ENCODE peak calls at places on chromosomes 3 and 15, in six cellular contexts. One of them, this sample, is unnamed.

GRCh38 chr3:34411596-34411995 is 613.2 kb downstream of the PDCD6IP start:
- DNase-seq in mesenchymal stem cell: no peak
- DNase-seq in H1: no peak
- DNase-seq in trophoblast cell: no peak
- DNase-seq in IMR-90: no peak
- DNase-seq in H9: no peak
- DNase-seq in this sample: no peak

GRCh38 chr3:135930243-135930642 is 35.3 kb upstream of the PPP2R3A start:
- DNase-seq in H9: no peak
- DNase-seq in H1: no peak
- DNase-seq in mesenchymal stem cell: no peak
- DNase-seq in trophoblast cell: no peak
- DNase-seq in IMR-90: no peak
- DNase-seq in this sample: no peak

GRCh38 chr3:188817103-188817919 is 354.5 kb upstream of the TPRG1 start:
- DNase-seq in H9: no peak
- DNase-seq in IMR-90: no peak
- DNase-seq in mesenchymal stem cell: no peak
- DNase-seq in H1: no peak
- DNase-seq in trophoblast cell: peak; percentile 66
- DNase-seq in this sample: no peak

GRCh38 chr3:42180901-42181300 is 85.1 kb downstream of the CCK start:
- DNase-seq in IMR-90: no peak
- DNase-seq in trophoblast cell: no peak
- DNase-seq in mesenchymal stem cell: no peak
- DNase-seq in H1: no peak
- DNase-seq in H9: no peak
- DNase-seq in this sample: no peak

GRCh38 chr3:15983232-15983631 is 185.5 kb upstream of the ANKRD28 start:
- DNase-seq in trophoblast cell: peak; percentile 93
- DNase-seq in H9: no peak
- DNase-seq in mesenchymal stem cell: peak; percentile 93
- DNase-seq in IMR-90: peak; percentile 78
- DNase-seq in H1: no peak
- DNase-seq in this sample: peak; percentile 4

GRCh38 chr3:142726017-142726416 is 2.2 kb downstream of the TRPC1 start:
- DNase-seq in H9: no peak
- DNase-seq in IMR-90: no peak
- DNase-seq in mesenchymal stem cell: no peak
- DNase-seq in H1: no peak
- DNase-seq in trophoblast cell: no peak
- DNase-seq in this sample: no peak

GRCh38 chr15:99409097-99409473 is 156.7 kb upstream of the MEF2A start:
- DNase-seq in H1: peak; percentile 49
- DNase-seq in mesenchymal stem cell: peak; percentile 68
- DNase-seq in IMR-90: peak; percentile 60
- DNase-seq in H9: peak; percentile 74
- DNase-seq in trophoblast cell: peak; percentile 34
- DNase-seq in this sample: no peak

GRCh38 chr3:191330309-191330712 is at the start of gene UTS2B:
- DNase-seq in H1: no peak
- DNase-seq in IMR-90: peak; percentile 93
- DNase-seq in trophoblast cell: peak; percentile 37
- DNase-seq in H9: no peak
- DNase-seq in mesenchymal stem cell: peak; percentile 94
- DNase-seq in this sample: no peak

GRCh38 chr3:115792206-115792955 is 169.1 kb downstream of the GAP43 start:
- DNase-seq in trophoblast cell: no peak
- DNase-seq in H9: no peak
- DNase-seq in IMR-90: peak; percentile 52
- DNase-seq in H1: no peak
- DNase-seq in mesenchymal stem cell: peak; percentile 29
- DNase-seq in this sample: no peak

GRCh38 chr3:183285828-183286457 is 32.9 kb downstream of the B3GNT5 start:
- DNase-seq in mesenchymal stem cell: peak; percentile 100
- DNase-seq in IMR-90: peak; percentile 99
- DNase-seq in H1: no peak
- DNase-seq in H9: peak; percentile 49
- DNase-seq in trophoblast cell: peak; percentile 95
- DNase-seq in this sample: no peak

GRCh38 chr15:88897456-88898194 is 2.3 kb upstream of the HAPLN3 start:
- DNase-seq in H9: no peak
- DNase-seq in H1: no peak
- DNase-seq in mesenchymal stem cell: peak; percentile 73
- DNase-seq in IMR-90: peak; percentile 71
- DNase-seq in trophoblast cell: peak; percentile 57
- DNase-seq in this sample: no peak

GRCh38 chr3:908839-909238 is 184.0 kb upstream of the CNTN6 start:
- DNase-seq in IMR-90: no peak
- DNase-seq in trophoblast cell: no peak
- DNase-seq in H9: peak; percentile 48
- DNase-seq in H1: no peak
- DNase-seq in mesenchymal stem cell: no peak
- DNase-seq in this sample: peak; percentile 12

GRCh38 chr15:74807302-74807701 is 5.3 kb upstream of the LMAN1L start:
- DNase-seq in mesenchymal stem cell: no peak
- DNase-seq in IMR-90: peak; percentile 28
- DNase-seq in H1: no peak
- DNase-seq in trophoblast cell: no peak
- DNase-seq in H9: no peak
- DNase-seq in this sample: no peak

GRCh38 chr15:40582726-40583246 is 11.3 kb upstream of the KNL1 start:
- DNase-seq in H9: peak; percentile 60
- DNase-seq in H1: no peak
- DNase-seq in trophoblast cell: peak; percentile 60
- DNase-seq in IMR-90: no peak
- DNase-seq in mesenchymal stem cell: no peak
- DNase-seq in this sample: no peak

GRCh38 chr3:14523792-14524191 is 16.4 kb downstream of the GRIP2 start:
- DNase-seq in mesenchymal stem cell: no peak
- DNase-seq in H9: peak; percentile 15
- DNase-seq in trophoblast cell: peak; percentile 78
- DNase-seq in H1: no peak
- DNase-seq in IMR-90: peak; percentile 53
- DNase-seq in this sample: no peak

GRCh38 chr3:30894521-30895289 is at the start of gene GADL1:
- DNase-seq in H9: peak; percentile 54
- DNase-seq in trophoblast cell: peak; percentile 54
- DNase-seq in H1: no peak
- DNase-seq in mesenchymal stem cell: peak; percentile 38
- DNase-seq in IMR-90: peak; percentile 8
- DNase-seq in this sample: peak; percentile 27

GRCh38 chr15:100723323-100723801 is 121.0 kb downstream of the ASB7 start:
- DNase-seq in H1: no peak
- DNase-seq in mesenchymal stem cell: no peak
- DNase-seq in H9: no peak
- DNase-seq in IMR-90: no peak
- DNase-seq in trophoblast cell: peak; percentile 74
- DNase-seq in this sample: no peak

GRCh38 chr3:41502461-41502860 is 303.2 kb downstream of the CTNNB1 start:
- DNase-seq in H9: no peak
- DNase-seq in trophoblast cell: no peak
- DNase-seq in IMR-90: no peak
- DNase-seq in mesenchymal stem cell: no peak
- DNase-seq in H1: no peak
- DNase-seq in this sample: no peak

GRCh38 chr15:63067976-63068743 is 25.6 kb downstream of the TPM1 start:
- DNase-seq in H1: no peak
- DNase-seq in trophoblast cell: peak; percentile 34
- DNase-seq in mesenchymal stem cell: no peak
- DNase-seq in IMR-90: no peak
- DNase-seq in H9: no peak
- DNase-seq in this sample: no peak

GRCh38 chr15:82647835-82648256 is 683 bp upstream of the CPEB1 start:
- DNase-seq in mesenchymal stem cell: no peak
- DNase-seq in H1: no peak
- DNase-seq in trophoblast cell: no peak
- DNase-seq in H9: peak; percentile 73
- DNase-seq in IMR-90: no peak
- DNase-seq in this sample: no peak

GRCh38 chr3:48594431-48595049 is 589 bp downstream of the COL7A1 start:
- DNase-seq in mesenchymal stem cell: peak; percentile 43
- DNase-seq in IMR-90: peak; percentile 19
- DNase-seq in trophoblast cell: peak; percentile 14
- DNase-seq in H1: no peak
- DNase-seq in H9: peak; percentile 58
- DNase-seq in this sample: no peak

GRCh38 chr3:105868450-105868744 is 415 bp downstream of the CBLB start:
- DNase-seq in mesenchymal stem cell: peak; percentile 77
- DNase-seq in H9: peak; percentile 54
- DNase-seq in H1: no peak
- DNase-seq in IMR-90: peak; percentile 52
- DNase-seq in trophoblast cell: peak; percentile 80
- DNase-seq in this sample: peak; percentile 59

GRCh38 chr15:73727330-73728018 is 25.7 kb downstream of the INSYN1 start:
- DNase-seq in IMR-90: peak; percentile 90
- DNase-seq in H9: no peak
- DNase-seq in H1: no peak
- DNase-seq in mesenchymal stem cell: peak; percentile 90
- DNase-seq in trophoblast cell: no peak
- DNase-seq in this sample: no peak

GRCh38 chr3:57827757-57828156 is 71.6 kb downstream of the SLMAP start:
- DNase-seq in H9: no peak
- DNase-seq in H1: no peak
- DNase-seq in IMR-90: no peak
- DNase-seq in mesenchymal stem cell: no peak
- DNase-seq in trophoblast cell: no peak
- DNase-seq in this sample: no peak

GRCh38 chr15:68503791-68504720 is 72.1 kb upstream of the ITGA11 start:
- DNase-seq in H9: peak; percentile 25
- DNase-seq in IMR-90: peak; percentile 48
- DNase-seq in trophoblast cell: no peak
- DNase-seq in H1: no peak
- DNase-seq in mesenchymal stem cell: peak; percentile 29
- DNase-seq in this sample: no peak

GRCh38 chr3:50494136-50494535 is 9.3 kb downstream of the CACNA2D2 start:
- DNase-seq in H9: no peak
- DNase-seq in H1: no peak
- DNase-seq in IMR-90: no peak
- DNase-seq in trophoblast cell: no peak
- DNase-seq in mesenchymal stem cell: no peak
- DNase-seq in this sample: no peak

GRCh38 chr3:50372349-50372748 is 13.0 kb upstream of the TMEM115 start:
- DNase-seq in trophoblast cell: no peak
- DNase-seq in IMR-90: no peak
- DNase-seq in H1: no peak
- DNase-seq in mesenchymal stem cell: no peak
- DNase-seq in H9: no peak
- DNase-seq in this sample: no peak

GRCh38 chr15:68704496-68705021 is 116.1 kb downstream of the ANP32A start:
- DNase-seq in trophoblast cell: no peak
- DNase-seq in IMR-90: peak; percentile 20
- DNase-seq in mesenchymal stem cell: peak; percentile 27
- DNase-seq in H1: no peak
- DNase-seq in H9: no peak
- DNase-seq in this sample: no peak

GRCh38 chr15:27671794-27672438 is 427.2 kb downstream of the OCA2 start:
- DNase-seq in trophoblast cell: no peak
- DNase-seq in H9: no peak
- DNase-seq in mesenchymal stem cell: no peak
- DNase-seq in H1: no peak
- DNase-seq in IMR-90: no peak
- DNase-seq in this sample: no peak

GRCh38 chr3:177401375-177401774 is 204.1 kb upstream of the TBL1XR1 start:
- DNase-seq in trophoblast cell: peak; percentile 85
- DNase-seq in H1: no peak
- DNase-seq in mesenchymal stem cell: no peak
- DNase-seq in IMR-90: no peak
- DNase-seq in H9: no peak
- DNase-seq in this sample: no peak

GRCh38 chr3:177402533-177402932 is 205.3 kb upstream of the TBL1XR1 start:
- DNase-seq in mesenchymal stem cell: no peak
- DNase-seq in H9: no peak
- DNase-seq in H1: no peak
- DNase-seq in trophoblast cell: no peak
- DNase-seq in IMR-90: no peak
- DNase-seq in this sample: no peak

GRCh38 chr3:177396707-177397106 is 199.4 kb upstream of the TBL1XR1 start:
- DNase-seq in IMR-90: no peak
- DNase-seq in mesenchymal stem cell: no peak
- DNase-seq in trophoblast cell: no peak
- DNase-seq in H1: no peak
- DNase-seq in H9: no peak
- DNase-seq in this sample: no peak
- H2AK5ac ChIP-seq in IMR-90: no peak overlapping the region
- H2AK5ac ChIP-seq in mesenchymal stem cell: peak overlapping the region; percentile 32
- H2AK5ac ChIP-seq in trophoblast cell: no peak overlapping the region
- H2AK5ac ChIP-seq in H1: no peak overlapping the region
- H2AK5ac ChIP-seq in H9: no peak overlapping the region
- H2AK5ac ChIP-seq in this sample: no peak overlapping the region

GRCh38 chr15:24683736-24684135 is 8.2 kb downstream of the NPAP1 start:
- DNase-seq in mesenchymal stem cell: no peak
- DNase-seq in trophoblast cell: no peak
- DNase-seq in IMR-90: no peak
- DNase-seq in H9: no peak
- DNase-seq in H1: no peak
- DNase-seq in this sample: no peak
- H3K14ac ChIP-seq in mesenchymal stem cell: no peak overlapping the region
- H3K14ac ChIP-seq in trophoblast cell: no peak overlapping the region
- H3K14ac ChIP-seq in IMR-90: no peak overlapping the region
- H3K14ac ChIP-seq in H9: no peak overlapping the region
- H3K14ac ChIP-seq in H1: no peak overlapping the region
- H3K14ac ChIP-seq in this sample: no peak overlapping the region

GRCh38 chr3:39254806-39255449 is 24.9 kb downstream of the CX3CR1 start:
- DNase-seq in H1: no peak
- DNase-seq in IMR-90: peak; percentile 43
- DNase-seq in mesenchymal stem cell: peak; percentile 8
- DNase-seq in H9: no peak
- DNase-seq in trophoblast cell: no peak
- DNase-seq in this sample: no peak

GRCh38 chr3:39260318-39260717 is 19.5 kb downstream of the CX3CR1 start:
- DNase-seq in H9: no peak
- DNase-seq in IMR-90: no peak
- DNase-seq in mesenchymal stem cell: no peak
- DNase-seq in H1: no peak
- DNase-seq in trophoblast cell: no peak
- DNase-seq in this sample: no peak

GRCh38 chr3:39251576-39251975 is 28.3 kb downstream of the CX3CR1 start:
- DNase-seq in mesenchymal stem cell: no peak
- DNase-seq in trophoblast cell: no peak
- DNase-seq in H1: no peak
- DNase-seq in H9: no peak
- DNase-seq in IMR-90: no peak
- DNase-seq in this sample: no peak

GRCh38 chr3:39260957-39261356 is 18.9 kb downstream of the CX3CR1 start:
- DNase-seq in mesenchymal stem cell: peak; percentile 89
- DNase-seq in trophoblast cell: peak; percentile 66
- DNase-seq in IMR-90: peak; percentile 71
- DNase-seq in H9: no peak
- DNase-seq in H1: no peak
- DNase-seq in this sample: no peak

GRCh38 chr3:39255503-39256325 is 24.1 kb downstream of the CX3CR1 start:
- DNase-seq in H1: no peak
- DNase-seq in H9: no peak
- DNase-seq in IMR-90: no peak
- DNase-seq in mesenchymal stem cell: no peak
- DNase-seq in trophoblast cell: peak; percentile 4
- DNase-seq in this sample: no peak
- H3K4me2 ChIP-seq in H1: no peak overlapping the region
- H3K4me2 ChIP-seq in H9: no peak overlapping the region
- H3K4me2 ChIP-seq in IMR-90: no peak overlapping the region
- H3K4me2 ChIP-seq in mesenchymal stem cell: no peak overlapping the region
- H3K4me2 ChIP-seq in trophoblast cell: no peak overlapping the region
- H3K4me2 ChIP-seq in this sample: no peak overlapping the region

GRCh38 chr3:197465996-197466549 is 89.7 kb downstream of the BDH1 start:
- DNase-seq in mesenchymal stem cell: peak; percentile 90
- DNase-seq in H9: no peak
- DNase-seq in trophoblast cell: peak; percentile 85
- DNase-seq in H1: no peak
- DNase-seq in IMR-90: peak; percentile 71
- DNase-seq in this sample: no peak
- H2AK5ac ChIP-seq in mesenchymal stem cell: no peak overlapping the region
- H2AK5ac ChIP-seq in H9: no peak overlapping the region
- H2AK5ac ChIP-seq in trophoblast cell: no peak overlapping the region
- H2AK5ac ChIP-seq in H1: no peak overlapping the region
- H2AK5ac ChIP-seq in IMR-90: no peak overlapping the region
- H2AK5ac ChIP-seq in this sample: no peak overlapping the region

This sample was measured in neuronal stem cell.